ENCODE peak calls at places on chromosomes 4 and X, in seven cellular contexts. T, E, F, G, Z, I and S are unnamed samples.

GRCh38 chr4:120132935-120133334 is 66.3 kb upstream of the MAD2L1 start:
- DNase-seq in Z (no peak), T (no peak), I (no peak), G (no peak), E (no peak), F (peak; percentile 63), S (peak; percentile 37)

GRCh38 chrX:56763556-56764152 is 34.6 kb downstream of the NBDY start:
- DNase-seq in Z (no peak), T (peak; percentile 31), G (no peak), F (no peak), I (no peak), E (no peak), S (peak; percentile 75)

GRCh38 chrX:107825698-107826285 is at the start of gene MID2:
- DNase-seq in F (peak; percentile 58), Z (no peak), I (peak; percentile 7), T (peak; percentile 72), E (peak; percentile 4), G (peak; percentile 77), S (no peak)

GRCh38 chr4:41142946-41143720 is 71.2 kb downstream of the APBB2 start:
- DNase-seq in I (peak; percentile 33), Z (no peak), T (no peak), F (peak; percentile 94), G (no peak), E (no peak), S (peak; percentile 92)

GRCh38 chr4:180398564-180398963 is 1844.6 kb upstream of the TENM3 start:
- DNase-seq in I (no peak), T (no peak), F (no peak), E (no peak), Z (no peak), G (no peak), S (no peak)

GRCh38 chr4:20430555-20430954 is 178.8 kb downstream of the SLIT2 start:
- DNase-seq in F (peak; percentile 32), I (no peak), T (no peak), G (peak; percentile 25), Z (no peak), E (no peak), S (peak; percentile 69)

GRCh38 chr4:115260195-115260594 is 146.8 kb upstream of the NDST4 start:
- DNase-seq in F (no peak), Z (no peak), T (no peak), E (no peak), I (no peak), G (no peak), S (no peak)

GRCh38 chr4:38723726-38724506 is 58.9 kb downstream of the TLR10 start:
- DNase-seq in G (peak; percentile 95), Z (no peak), I (peak; percentile 84), F (peak; percentile 29), E (no peak), T (no peak), S (no peak)

GRCh38 chrX:130738638-130739195 is 164.3 kb downstream of the ENOX2 start:
- DNase-seq in Z (no peak), E (no peak), I (no peak), T (peak; percentile 28), F (no peak), G (no peak), S (no peak)

GRCh38 chrX:120753413-120754251 is 122.0 kb downstream of the CT47B1 start:
- DNase-seq in F (no peak), Z (no peak), I (no peak), E (no peak), T (no peak), G (no peak), S (no peak)

GRCh38 chrX:39869846-39870601 is 227.7 kb downstream of the BCOR start:
- DNase-seq in E (no peak), Z (no peak), G (no peak), I (no peak), F (no peak), T (no peak), S (peak; percentile 63)

GRCh38 chrX:119735467-119735866 is 22.9 kb upstream of the SOWAHD start:
- DNase-seq in F (no peak), Z (no peak), G (no peak), I (no peak), T (no peak), E (no peak), S (no peak)

GRCh38 chr4:111639120-111639519 is 506.1 kb upstream of the FAM241A start:
- DNase-seq in E (no peak), F (peak; percentile 81), G (no peak), T (no peak), Z (no peak), I (no peak), S (peak; percentile 70)

GRCh38 chr4:1193206-1194027 is 21.0 kb upstream of the SPON2 start:
- DNase-seq in T (peak; percentile 21), E (no peak), F (no peak), I (no peak), Z (no peak), G (no peak), S (no peak)

GRCh38 chr4:1194028-1194900 is 21.9 kb upstream of the SPON2 start:
- DNase-seq in E (no peak), T (peak; percentile 62), F (peak; percentile 45), I (no peak), Z (no peak), G (no peak), S (peak; percentile 49)

GRCh38 chr4:1191621-1192020 is 19.2 kb upstream of the SPON2 start:
- DNase-seq in G (no peak), T (no peak), F (no peak), I (no peak), Z (no peak), E (no peak), S (no peak)

GRCh38 chr4:1192493-1193205 is 20.3 kb upstream of the SPON2 start:
- DNase-seq in G (no peak), T (peak; percentile 19), F (no peak), Z (no peak), E (no peak), I (no peak), S (no peak)

DNA sequence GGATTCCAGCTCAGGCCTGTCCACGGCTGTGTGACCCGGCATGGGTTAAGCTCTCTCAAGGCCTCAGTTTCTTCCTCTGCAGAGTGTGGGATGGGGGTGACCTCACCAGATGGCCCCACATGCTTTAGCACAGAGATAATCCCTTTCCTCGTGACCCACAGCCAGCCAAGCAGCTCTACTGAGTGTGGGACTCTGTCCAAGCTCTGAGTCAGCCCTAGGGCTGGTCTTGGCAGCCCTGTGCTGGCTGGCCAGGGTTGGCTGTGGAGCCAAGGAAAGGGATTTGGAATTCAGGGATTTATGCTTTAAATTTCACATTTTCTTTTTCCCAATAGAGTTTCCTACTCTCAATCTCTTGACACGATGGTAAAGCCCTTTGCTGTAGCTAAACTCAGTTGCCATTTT is 19.7 kb upstream of the SPON2 start:
- DNase-seq in G (no peak), I (no peak), E (no peak), F (peak; percentile 98), T (no peak), Z (no peak), S (peak; percentile 99)
- H4K8ac ChIP-seq in G (no peak overlapping the region), I (no peak overlapping the region), E (no peak overlapping the region), F (peak overlapping the region; percentile 90), T (no peak overlapping the region), Z (no peak overlapping the region), S (peak overlapping the region; percentile 95)

GRCh38 chr4:8345946-8346814 is 76.6 kb downstream of the HTRA3 start:
- DNase-seq in Z (no peak), I (no peak), E (no peak), G (no peak), T (peak; percentile 27), F (no peak), S (no peak)

GRCh38 chr4:8348071-8348470 is 78.5 kb downstream of the HTRA3 start:
- DNase-seq in G (no peak), Z (no peak), T (no peak), I (no peak), E (no peak), F (no peak), S (no peak)

GRCh38 chr4:8347660-8348059 is 78.1 kb downstream of the HTRA3 start:
- DNase-seq in I (no peak), Z (no peak), F (no peak), T (no peak), G (no peak), E (no peak), S (no peak)

GRCh38 chr4:8345053-8345945 is 75.7 kb downstream of the HTRA3 start:
- DNase-seq in F (no peak), I (no peak), Z (no peak), T (no peak), E (no peak), G (no peak), S (no peak)

GRCh38 chr4:8346838-8347605 is 77.5 kb downstream of the HTRA3 start:
- DNase-seq in Z (no peak), I (no peak), E (no peak), F (no peak), T (no peak), G (no peak), S (no peak)
- H3K27ac ChIP-seq in Z (no peak overlapping the region), I (no peak overlapping the region), E (no peak overlapping the region), F (no peak overlapping the region), T (no peak overlapping the region), G (no peak overlapping the region), S (no peak overlapping the region)

DNA sequence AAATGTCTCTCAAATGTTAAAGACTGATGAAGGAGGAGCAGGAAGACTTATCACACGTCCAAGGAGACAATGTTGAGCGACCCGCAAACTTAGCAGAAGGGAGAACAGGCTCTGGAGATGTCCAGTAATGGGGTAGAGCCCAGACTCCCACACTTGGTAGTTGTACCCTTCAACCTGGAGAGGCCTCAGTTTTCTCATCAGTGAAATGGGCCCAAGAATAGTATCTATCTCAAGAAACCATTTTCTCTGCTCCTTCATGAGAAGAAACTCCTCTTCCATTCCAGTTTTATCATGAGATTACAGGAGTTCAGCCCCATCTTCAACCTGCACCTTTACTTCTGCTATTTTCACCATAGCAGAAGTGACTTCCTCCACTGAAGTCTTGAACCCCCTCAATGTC is 169.9 kb downstream of the DHRSX start:
- DNase-seq in T (no peak), I (no peak), F (no peak), G (no peak), E (no peak), Z (no peak), S (no peak)
- H4K8ac ChIP-seq in T (no peak overlapping the region), I (no peak overlapping the region), F (no peak overlapping the region), G (no peak overlapping the region), E (no peak overlapping the region), Z (no peak overlapping the region), S (no peak overlapping the region)

GRCh38 chrX:74535211-74535621 is 79.2 kb downstream of the RLIM start:
- DNase-seq in G (peak; percentile 86), Z (no peak), I (peak; percentile 13), F (peak; percentile 62), T (peak; percentile 49), E (no peak), S (peak; percentile 71)

GRCh38 chrX:74536142-74537010 is 78.0 kb downstream of the RLIM start:
- DNase-seq in T (peak; percentile 69), G (peak; percentile 86), E (no peak), I (peak; percentile 51), F (peak; percentile 83), Z (no peak), S (peak; percentile 83)

GRCh38 chrX:74534569-74535038 is 79.8 kb downstream of the RLIM start:
- DNase-seq in E (no peak), T (no peak), I (peak; percentile 59), Z (no peak), F (peak; percentile 11), G (peak; percentile 21), S (peak; percentile 53)

GRCh38 chrX:74535633-74536141 is 78.7 kb downstream of the RLIM start:
- DNase-seq in G (peak; percentile 64), I (peak; percentile 77), E (no peak), T (peak; percentile 44), F (peak; percentile 69), Z (no peak), S (peak; percentile 66)

DNA sequence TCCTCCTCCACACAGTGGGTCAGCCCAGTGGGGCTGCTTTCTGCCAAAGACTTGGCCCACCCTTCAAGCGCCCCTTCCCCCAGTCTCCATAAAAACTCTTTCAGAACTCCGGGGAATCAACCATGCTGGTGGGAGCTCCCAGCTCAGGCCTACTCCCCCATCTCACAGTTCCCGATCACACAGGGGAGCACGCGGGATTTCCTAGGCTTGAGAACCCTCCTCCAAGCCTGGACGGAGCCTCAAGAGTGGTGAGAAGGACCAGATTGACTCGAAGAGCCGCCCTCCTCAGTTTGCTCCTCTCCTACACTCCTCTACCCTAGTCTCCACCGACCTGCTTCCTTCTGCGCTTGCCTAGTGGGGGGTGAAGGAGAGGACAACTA is 77.4 kb downstream of the RLIM start:
- DNase-seq in G (peak; percentile 71), E (no peak), T (peak; percentile 37), I (no peak), F (no peak), Z (no peak), S (peak; percentile 33)
- H3K27ac ChIP-seq in G (peak overlapping the region; percentile 62), E (no peak overlapping the region), T (no peak overlapping the region), I (no peak overlapping the region), F (peak overlapping the region; percentile 66), Z (no peak overlapping the region), S (peak overlapping the region; percentile 83)